ENCODE peak calls at places on chromosome 14, in seven cellular contexts. F, Y, O, I, U, Z and P are unnamed samples.

GRCh38 chr14:77105554-77105953 is 7.5 kb downstream of the CIPC start:
- DNase-seq in Y (no peak), Z (no peak), O (no peak), U (no peak), F (no peak), I (no peak), P (no peak)

GRCh38 chr14:90381999-90382451 is 14.8 kb upstream of the CALM1 start:
- DNase-seq in Z (peak; percentile 30), U (no peak), F (peak; percentile 77), I (no peak), O (no peak), Y (no peak), P (no peak)

GRCh38 chr14:89853976-89854693 is 100.4 kb downstream of the EFCAB11 start:
- DNase-seq in U (peak; percentile 25), Y (no peak), F (no peak), Z (no peak), I (no peak), O (no peak), P (peak; percentile 14)

GRCh38 chr14:95903616-95904107 is 27.0 kb downstream of the TUNAR start:
- DNase-seq in F (no peak), I (no peak), O (no peak), U (no peak), Z (no peak), Y (no peak), P (no peak)

GRCh38 chr14:47678993-47679392 is 3.6 kb upstream of the MDGA2 start:
- DNase-seq in Z (no peak), Y (no peak), I (no peak), F (no peak), U (no peak), O (no peak), P (no peak)

GRCh38 chr14:55688566-55688965 is 108.6 kb downstream of the KTN1 start:
- DNase-seq in F (no peak), O (no peak), Z (no peak), Y (no peak), I (no peak), U (peak; percentile 47), P (peak; percentile 46)

GRCh38 chr14:104864267-104865068 is 600 bp upstream of the CEP170B start:
- DNase-seq in I (no peak), Y (no peak), O (no peak), U (no peak), F (peak; percentile 88), Z (peak; percentile 74), P (no peak)

GRCh38 chr14:30456296-30456695 is 102.7 kb upstream of the G2E3 start:
- DNase-seq in U (no peak), I (no peak), O (no peak), Z (no peak), Y (no peak), F (no peak), P (no peak)

GRCh38 chr14:75831455-75831854 is 150.3 kb downstream of the TGFB3 start:
- DNase-seq in I (no peak), Y (no peak), O (no peak), F (peak; percentile 86), U (peak; percentile 73), Z (peak; percentile 89), P (peak; percentile 93)

GRCh38 chr14:72777636-72778035 is 116.3 kb downstream of the DPF3 start:
- DNase-seq in F (no peak), Z (no peak), Y (no peak), O (no peak), U (no peak), I (no peak), P (no peak)

GRCh38 chr14:74882103-74882920 is 596 bp downstream of the DLST start:
- DNase-seq in U (peak; percentile 48), Z (peak; percentile 58), F (peak; percentile 79), O (peak; percentile 45), Y (no peak), I (no peak), P (peak; percentile 74)

GRCh38 chr14:104732931-104733681 is 9.1 kb downstream of the ADSS1 start:
- DNase-seq in I (no peak), O (no peak), F (no peak), Z (peak; percentile 72), U (no peak), Y (no peak), P (no peak)

GRCh38 chr14:95480887-95481226 is 35.6 kb downstream of the SYNE3 start:
- DNase-seq in Y (no peak), O (no peak), I (no peak), U (no peak), Z (no peak), F (no peak), P (no peak)

GRCh38 chr14:90114554-90114953 is 52.8 kb downstream of the KCNK13 start:
- DNase-seq in U (no peak), Y (no peak), O (no peak), Z (peak; percentile 8), I (no peak), F (no peak), P (no peak)

GRCh38 chr14:96590190-96590860 is 88.1 kb downstream of the PAPOLA start:
- DNase-seq in O (no peak), Y (no peak), F (peak; percentile 3), I (no peak), Z (no peak), U (no peak), P (no peak)

GRCh38 chr14:103078420-103078749 is 5.6 kb upstream of the LBHD2 start:
- DNase-seq in F (peak; percentile 89), Y (peak; percentile 79), O (peak; percentile 92), Z (peak; percentile 67), I (peak; percentile 59), U (peak; percentile 78), P (peak; percentile 79)

GRCh38 chr14:103121846-103122577 is 1.2 kb upstream of the TNFAIP2 start:
- DNase-seq in Y (no peak), Z (no peak), I (no peak), F (peak; percentile 89), O (no peak), U (peak; percentile 63), P (no peak)

GRCh38 chr14:96797943-96798349 is 764 bp downstream of the VRK1 start:
- DNase-seq in Z (no peak), O (peak; percentile 51), Y (no peak), U (no peak), F (no peak), I (no peak), P (no peak)

GRCh38 chr14:49971156-49972141 is 78.6 kb downstream of the ARF6 start:
- DNase-seq in F (no peak), Y (no peak), I (no peak), Z (no peak), U (no peak), O (peak; percentile 65), P (peak; percentile 56)

GRCh38 chr14:63781686-63782085 is 53.8 kb upstream of the SGPP1 start:
- DNase-seq in Z (peak; percentile 43), I (no peak), F (no peak), U (no peak), Y (no peak), O (no peak), P (peak; percentile 16)

GRCh38 chr14:68473050-68473449 is 319.8 kb downstream of the ZFP36L1 start:
- DNase-seq in F (no peak), U (no peak), O (no peak), Z (no peak), I (no peak), Y (no peak), P (no peak)

GRCh38 chr14:21990116-21990515 is 316.5 kb upstream of the OR4E1 start:
- DNase-seq in O (no peak), Y (no peak), I (no peak), F (no peak), U (no peak), Z (peak; percentile 19), P (peak; percentile 12)

GRCh38 chr14:101917413-101918124 is 46.8 kb upstream of the DYNC1H1 start:
- DNase-seq in F (no peak), O (no peak), I (no peak), Y (no peak), Z (no peak), U (no peak), P (no peak)

GRCh38 chr14:68566075-68566474 is 226.8 kb downstream of the ZFP36L1 start:
- DNase-seq in Y (no peak), U (no peak), Z (peak; percentile 65), O (no peak), F (no peak), I (no peak), P (no peak)

GRCh38 chr14:57938533-57938932 is 72.6 kb upstream of the SLC35F4 start:
- DNase-seq in Z (no peak), Y (no peak), I (no peak), F (no peak), U (no peak), O (no peak), P (no peak)

GRCh38 chr14:25406818-25407217 is 356.9 kb upstream of the STXBP6 start:
- DNase-seq in O (no peak), U (peak; percentile 8), Y (no peak), Z (peak; percentile 29), F (no peak), I (peak; percentile 36), P (peak; percentile 19)

GRCh38 chr14:92951912-92952471 is 29.0 kb downstream of the CHGA start:
- DNase-seq in I (peak; percentile 78), O (peak; percentile 95), F (peak; percentile 89), U (peak; percentile 68), Y (peak; percentile 87), Z (peak; percentile 40), P (peak; percentile 49)

GRCh38 chr14:104685216-104685997 is 4.0 kb upstream of the INF2 start:
- DNase-seq in F (no peak), U (no peak), I (no peak), Y (no peak), Z (peak; percentile 39), O (no peak), P (no peak)

GRCh38 chr14:50122291-50122690 is 5.9 kb upstream of the VCPKMT start:
- DNase-seq in F (no peak), Y (no peak), Z (no peak), I (no peak), U (no peak), O (no peak), P (no peak)

GRCh38 chr14:106883218-106883692 is 1356.9 kb downstream of the TMEM121 start:
- DNase-seq in I (no peak), U (peak; percentile 1), O (no peak), Y (no peak), F (no peak), Z (no peak), P (no peak)

GRCh38 chr14:56189306-56189705 is 71.1 kb downstream of the PELI2 start:
- DNase-seq in I (no peak), U (peak; percentile 42), F (no peak), O (no peak), Z (peak; percentile 99), Y (no peak), P (peak; percentile 69)

GRCh38 chr14:22668417-22668816 is 24.3 kb upstream of the OR6J1 start:
- DNase-seq in U (peak; percentile 72), Y (no peak), I (no peak), Z (no peak), O (peak; percentile 50), F (no peak), P (peak; percentile 86)

GRCh38 chr14:51023964-51024363 is 70.9 kb downstream of the TRIM9 start:
- DNase-seq in I (no peak), Z (no peak), U (peak; percentile 20), F (no peak), O (no peak), Y (no peak), P (no peak)